ENCODE peak calls at places on chromosomes 6 and 20, in five cellular contexts. U is NAMALWA, Q is T follicular helper cell, G is amniotic stem cell, J is D341Med. I is an unnamed sample.

GRCh38 chr6:98532004-98532403 is 302.4 kb upstream of the POU3F2 start:
- DNase-seq in J (no peak), G (no peak), Q (no peak), U (no peak), I (no peak)

GRCh38 chr6:106105493-106105892 is 19.4 kb downstream of the PRDM1 start:
- DNase-seq in G (no peak), U (no peak), Q (no peak), J (no peak), I (no peak)

GRCh38 chr6:5584072-5584471 is 322.8 kb downstream of the FARS2 start:
- DNase-seq in Q (no peak), U (no peak), J (no peak), G (no peak), I (no peak)

GRCh38 chr20:6081236-6081635 is 27.4 kb upstream of the LRRN4 start:
- DNase-seq in Q (no peak), U (no peak), G (no peak), J (no peak), I (no peak)

GRCh38 chr6:144543006-144543871 is 258.1 kb downstream of the UTRN start:
- DNase-seq in G (no peak), J (no peak), U (no peak), Q (no peak), I (no peak)

GRCh38 chr20:48404598-48404997 is 423.2 kb downstream of the PREX1 start:
- DNase-seq in Q (no peak), U (peak), J (no peak), G (no peak), I (no peak)

GRCh38 chr6:19549109-19549508 is 288.1 kb upstream of the ID4 start:
- DNase-seq in Q (no peak), G (no peak), J (no peak), U (peak), I (no peak)

GRCh38 chr6:155388546-155388945 is 67.1 kb downstream of the NOX3 start:
- DNase-seq in G (no peak), Q (no peak), U (no peak), J (no peak), I (no peak)

GRCh38 chr6:89411269-89412070 is 603 bp downstream of the RRAGD start:
- DNase-seq in G (no peak), U (peak), J (peak), Q (no peak), I (no peak)

GRCh38 chr6:45722876-45723275 is 292.8 kb downstream of the CLIC5 start:
- DNase-seq in J (no peak), U (no peak), G (no peak), Q (no peak), I (no peak)

GRCh38 chr20:52037370-52037769 is 154.2 kb downstream of the ZFP64 start:
- DNase-seq in J (no peak), Q (no peak), U (no peak), G (no peak), I (no peak)

GRCh38 chr6:148313483-148313882 is 29.2 kb upstream of the SASH1 start:
- DNase-seq in U (no peak), Q (no peak), J (peak), G (no peak), I (no peak)

GRCh38 chr20:12936020-12936419 is 72.8 kb upstream of the SPTLC3 start:
- DNase-seq in G (no peak), U (peak), Q (no peak), J (no peak), I (no peak)

GRCh38 chr6:111871725-111872520 is 1.3 kb downstream of the FYN start:
- DNase-seq in G (no peak), U (peak), J (peak), Q (no peak), I (peak)

GRCh38 chr6:11328613-11329247 is 96.3 kb upstream of the NEDD9 start:
- DNase-seq in Q (no peak), U (no peak), G (no peak), J (no peak), I (no peak)

I was measured in COR-L47.